ENCODE peak calls at places on chromosomes 13 and 19, in nine cellular contexts. E, P, I, Z, A, O, M, K and T are unnamed samples.

GRCh38 chr13:51249767-51250741 is 27.9 kb downstream of the FAM124A start:
- DNase-seq in A (no peak), E (no peak), Z (no peak), M (no peak), K (no peak), P (no peak), I (no peak), O (no peak), T (no peak)

GRCh38 chr13:95480131-95480545 is 72.4 kb upstream of the CLDN10 start:
- DNase-seq in M (no peak), O (no peak), Z (no peak), P (no peak), E (no peak), A (no peak), I (no peak), K (no peak), T (no peak)

GRCh38 chr19:17424743-17425365 is 5.0 kb downstream of the MVB12A start:
- DNase-seq in O (peak), I (no peak), E (no peak), M (peak), A (peak), P (no peak), Z (no peak), K (no peak), T (no peak)

GRCh38 chr13:79519252-79519651 is 38.3 kb downstream of the NDFIP2 start:
- DNase-seq in K (no peak), P (no peak), A (no peak), I (no peak), M (peak), Z (no peak), E (no peak), O (no peak), T (no peak)

GRCh38 chr19:2064395-2064787 is 13.3 kb upstream of the MKNK2 start:
- DNase-seq in P (no peak), A (no peak), E (no peak), I (no peak), O (peak), M (no peak), Z (no peak), K (no peak), T (no peak)

GRCh38 chr13:83716121-83716520 is 166.2 kb downstream of the SLITRK1 start:
- DNase-seq in Z (no peak), O (no peak), I (no peak), K (no peak), M (peak), P (no peak), E (no peak), A (no peak), T (no peak)

GRCh38 chr13:26759907-26760834 is at the start of gene GPR12:
- DNase-seq in I (no peak), E (no peak), K (no peak), O (peak), M (no peak), Z (no peak), P (no peak), A (peak), T (no peak)

GRCh38 chr19:44847144-44848035 is 1.3 kb downstream of the NECTIN2 start:
- DNase-seq in M (peak), O (peak), A (peak), P (peak), Z (peak), K (peak), E (no peak), I (no peak), T (no peak)

GRCh38 chr13:51437550-51438127 is 15.2 kb downstream of the INTS6 start:
- DNase-seq in Z (no peak), E (no peak), K (no peak), M (no peak), O (no peak), P (no peak), I (no peak), A (no peak), T (no peak)

GRCh38 chr13:48908381-48909087 is 67.2 kb upstream of the FNDC3A start:
- DNase-seq in O (no peak), P (no peak), E (peak), K (no peak), M (peak), Z (no peak), I (no peak), A (no peak), T (no peak)

GRCh38 chr13:89660752-89661151 is 1686.7 kb upstream of the MIR17HG start:
- DNase-seq in Z (no peak), E (no peak), O (no peak), A (no peak), P (no peak), M (no peak), I (no peak), K (no peak), T (no peak)

GRCh38 chr19:10503002-10503789 is at the start of gene KEAP1:
- DNase-seq in A (peak), K (peak), O (peak), E (no peak), M (peak), P (no peak), Z (peak), I (no peak), T (no peak)

GRCh38 chr13:91185294-91185863 is 162.1 kb upstream of the MIR17HG start:
- DNase-seq in O (no peak), K (no peak), A (no peak), Z (peak), E (no peak), I (no peak), P (no peak), M (peak), T (no peak)